ENCODE peak calls at places on chromosomes 11 and 22, in four cellular contexts. Q, Y, P and K are unnamed samples.

GRCh38 chr22:42084874-42085273 is 5.4 kb downstream of the SMDT1 start:
- DNase-seq in Q (no peak), Y (no peak), P (no peak), K (no peak)

GRCh38 chr11:120337896-120338840 is 2.0 kb downstream of the ARHGEF12 start:
- DNase-seq in Q (no peak), Y (no peak), P (no peak), K (no peak)

GRCh38 chr11:35487532-35488078 is 37.8 kb downstream of the PAMR1 start:
- DNase-seq in Q (no peak), Y (no peak), P (no peak), K (no peak)

GRCh38 chr11:67290801-67291200 is 1.7 kb downstream of the ANKRD13D start:
- DNase-seq in Q (peak; percentile 63), Y (no peak), P (peak; percentile 66), K (no peak)

GRCh38 chr11:118615282-118615979 is 8.0 kb downstream of the PHLDB1 start:
- DNase-seq in Q (peak; percentile 9), Y (no peak), P (no peak), K (no peak)

GRCh38 chr11:65558002-65558784 is at the start of gene LTBP3:
- DNase-seq in Q (peak; percentile 77), Y (peak; percentile 34), P (peak; percentile 89), K (no peak)

GRCh38 chr11:28529046-28529445 is 420.9 kb downstream of the METTL15 start:
- DNase-seq in Q (no peak), Y (no peak), P (no peak), K (peak; percentile 39)

GRCh38 chr11:89477175-89477574 is 14.0 kb downstream of the NOX4 start:
- DNase-seq in Q (no peak), Y (no peak), P (no peak), K (no peak)

GRCh38 chr11:49499117-49499516 is 290.7 kb upstream of the FOLH1 start:
- DNase-seq in Q (no peak), Y (no peak), P (no peak), K (no peak)

GRCh38 chr11:31150011-31150410 is 219.5 kb downstream of the DCDC1 start:
- DNase-seq in Q (no peak), Y (no peak), P (no peak), K (no peak)
- H3K4me3 ChIP-seq in Q (no peak overlapping the region), Y (no peak overlapping the region), P (no peak overlapping the region), K (no peak overlapping the region)

GRCh38 chr11:126840201-126840886 is 160.2 kb downstream of the KIRREL3 start:
- DNase-seq in Q (no peak), Y (no peak), P (no peak), K (no peak)

GRCh38 chr11:126840975-126841374 is 159.6 kb downstream of the KIRREL3 start:
- DNase-seq in Q (no peak), Y (no peak), P (no peak), K (no peak)

GRCh38 chr11:126837581-126837980 is 163.0 kb downstream of the KIRREL3 start:
- DNase-seq in Q (no peak), Y (no peak), P (no peak), K (no peak)

GRCh38 chr11:126839496-126839895 is 161.1 kb downstream of the KIRREL3 start:
- DNase-seq in Q (no peak), Y (no peak), P (no peak), K (no peak)

DNA sequence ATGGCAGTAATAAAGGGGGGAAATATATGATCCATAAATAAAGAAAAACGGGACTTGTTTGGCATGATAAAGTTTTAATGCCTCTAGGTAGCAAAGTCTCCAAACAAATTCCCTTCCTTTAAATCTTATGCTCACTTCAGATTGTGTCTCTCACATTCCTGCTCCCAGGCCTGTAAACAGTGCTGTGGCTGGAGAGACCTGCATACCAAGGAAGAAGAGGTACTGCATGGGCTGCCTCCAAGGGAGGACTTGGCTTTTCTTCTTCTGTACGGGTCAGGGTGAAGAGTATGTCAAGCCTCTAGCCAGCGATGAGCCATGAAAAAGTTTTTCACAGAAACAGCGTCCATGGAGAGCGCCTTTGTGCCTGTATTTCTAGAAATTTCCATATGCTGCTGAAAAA is 161.8 kb downstream of the KIRREL3 start:
- DNase-seq in Q (no peak), Y (no peak), P (no peak), K (no peak)
- H3K4me3 ChIP-seq in Q (no peak overlapping the region), Y (no peak overlapping the region), P (no peak overlapping the region), K (no peak overlapping the region)

GRCh38 chr11:14713518-14714244 is 70.1 kb downstream of the PDE3B start:
- DNase-seq in Q (no peak), Y (peak; percentile 1), P (no peak), K (no peak)
- H3K4me3 ChIP-seq in Q (no peak overlapping the region), Y (peak overlapping the region; percentile 16), P (no peak overlapping the region), K (no peak overlapping the region)

GRCh38 chr11:34345012-34345804 is 12.6 kb downstream of the ABTB2 start:
- DNase-seq in Q (no peak), Y (no peak), P (peak; percentile 49), K (peak; percentile 75)

GRCh38 chr11:34343153-34343552 is 14.7 kb downstream of the ABTB2 start:
- DNase-seq in Q (no peak), Y (no peak), P (no peak), K (peak; percentile 65)

GRCh38 chr11:34345991-34346480 is 11.8 kb downstream of the ABTB2 start:
- DNase-seq in Q (no peak), Y (no peak), P (peak; percentile 53), K (peak; percentile 43)

GRCh38 chr11:34343686-34344085 is 14.1 kb downstream of the ABTB2 start:
- DNase-seq in Q (no peak), Y (no peak), P (no peak), K (no peak)

DNA sequence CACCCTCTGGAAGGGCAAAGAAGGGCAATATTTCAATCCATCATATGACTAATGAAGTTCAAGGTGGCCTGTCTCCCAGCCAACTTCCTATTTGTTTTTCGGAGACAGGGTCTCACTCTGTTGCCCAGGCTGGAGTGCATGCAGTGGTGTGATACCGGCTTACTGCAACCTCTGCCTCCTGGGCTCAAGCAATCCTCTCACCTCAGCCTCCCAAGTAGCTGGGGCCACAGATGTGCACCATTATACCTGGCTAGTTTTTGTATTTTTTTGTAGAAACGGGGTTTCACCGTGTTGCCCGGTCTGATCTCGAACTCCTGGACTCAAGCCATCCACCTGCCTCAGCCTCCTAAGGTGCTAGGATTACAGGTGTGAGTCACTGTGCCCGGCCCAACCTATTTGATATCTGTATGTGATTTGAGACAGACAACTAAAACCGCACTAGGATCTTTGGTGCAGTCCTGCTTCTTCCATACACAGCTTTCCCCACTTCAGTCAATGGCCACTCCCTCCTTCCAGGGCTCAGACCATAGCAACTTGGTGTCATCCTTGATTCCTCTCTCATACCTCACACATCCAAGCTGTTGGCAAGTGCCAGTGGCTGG is 13.3 kb downstream of the ABTB2 start:
- DNase-seq in Q (no peak), Y (no peak), P (no peak), K (no peak)
- H3K4me3 ChIP-seq in Q (no peak overlapping the region), Y (no peak overlapping the region), P (no peak overlapping the region), K (no peak overlapping the region)

DNA sequence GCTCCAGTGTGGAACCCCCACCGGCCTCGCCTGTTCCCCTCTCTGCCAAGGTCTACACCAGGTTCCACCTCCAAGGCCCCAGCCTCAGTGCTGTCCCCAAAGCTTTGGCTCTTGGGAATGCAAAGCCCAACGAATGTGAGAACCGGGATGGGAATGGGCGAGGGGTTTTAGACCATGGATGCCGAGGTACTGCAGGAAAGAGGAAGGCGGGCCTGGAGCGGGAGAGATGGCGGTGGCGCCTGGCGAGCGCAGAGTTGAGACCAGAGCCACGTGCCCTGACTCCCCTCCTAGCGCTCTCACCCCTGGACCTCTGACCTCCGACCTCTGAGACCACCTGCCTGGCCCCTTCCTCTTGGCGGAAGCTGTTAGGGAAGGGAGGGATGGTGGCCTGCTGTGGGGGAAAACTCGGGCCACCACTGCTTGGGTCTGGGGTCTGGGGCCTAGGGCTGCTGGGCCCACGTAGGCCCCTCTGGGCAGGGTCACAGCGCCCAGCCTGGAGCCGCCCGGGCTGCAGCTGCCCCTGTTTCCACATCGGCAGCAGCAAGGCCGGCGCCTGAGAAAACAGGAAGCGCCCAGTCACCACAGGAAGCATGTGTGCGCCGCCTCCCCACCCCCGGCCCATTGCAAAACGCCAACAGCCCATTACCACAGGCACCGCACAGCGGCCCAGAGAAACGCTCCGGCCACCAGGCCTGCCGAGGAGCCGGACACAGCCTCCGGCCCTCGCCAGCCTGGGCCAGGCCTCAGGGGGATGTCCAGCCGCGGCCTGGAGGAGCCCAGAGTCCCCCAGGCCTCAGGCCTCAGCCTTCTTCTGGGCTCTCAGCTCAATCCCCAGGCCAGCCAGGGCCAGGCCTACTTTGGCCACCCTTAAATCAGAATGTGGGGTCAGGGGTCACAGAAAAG is 13.8 kb upstream of the SLC39A13 start:
- DNase-seq in Q (peak; percentile 86), Y (peak; percentile 31), P (peak; percentile 53), K (no peak)
- H3K4me3 ChIP-seq in Q (no peak overlapping the region), Y (peak overlapping the region; percentile 68), P (peak overlapping the region; percentile 18), K (no peak overlapping the region)

DNA sequence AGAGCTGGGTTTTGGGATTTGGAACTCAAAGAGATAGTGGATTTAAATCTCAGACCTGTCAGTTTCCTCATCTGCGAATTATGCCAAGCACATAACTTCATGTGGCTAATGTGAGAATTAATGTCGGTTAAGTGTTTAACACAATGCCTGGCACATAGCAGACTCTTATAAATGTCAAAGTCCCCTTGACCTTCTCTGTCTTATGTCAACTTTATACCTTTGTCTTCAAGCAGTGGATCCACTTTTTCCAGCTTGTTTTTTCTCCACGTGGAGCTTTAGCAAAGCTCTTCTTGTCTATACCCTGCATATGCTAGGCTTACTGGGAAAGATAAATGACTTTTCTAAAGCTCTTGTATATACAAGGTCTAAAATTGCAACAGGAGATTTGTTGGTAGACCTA is 318.2 kb upstream of the SORL1-AS1 start:
- DNase-seq in Q (no peak), Y (no peak), P (no peak), K (no peak)
- H3K4me3 ChIP-seq in Q (no peak overlapping the region), Y (no peak overlapping the region), P (no peak overlapping the region), K (no peak overlapping the region)

GRCh38 chr11:7202412-7202811 is 49.3 kb upstream of the SYT9 start:
- DNase-seq in Q (no peak), Y (no peak), P (no peak), K (no peak)

GRCh38 chr11:7197469-7197868 is 54.2 kb upstream of the SYT9 start:
- DNase-seq in Q (no peak), Y (no peak), P (no peak), K (no peak)

DNA sequence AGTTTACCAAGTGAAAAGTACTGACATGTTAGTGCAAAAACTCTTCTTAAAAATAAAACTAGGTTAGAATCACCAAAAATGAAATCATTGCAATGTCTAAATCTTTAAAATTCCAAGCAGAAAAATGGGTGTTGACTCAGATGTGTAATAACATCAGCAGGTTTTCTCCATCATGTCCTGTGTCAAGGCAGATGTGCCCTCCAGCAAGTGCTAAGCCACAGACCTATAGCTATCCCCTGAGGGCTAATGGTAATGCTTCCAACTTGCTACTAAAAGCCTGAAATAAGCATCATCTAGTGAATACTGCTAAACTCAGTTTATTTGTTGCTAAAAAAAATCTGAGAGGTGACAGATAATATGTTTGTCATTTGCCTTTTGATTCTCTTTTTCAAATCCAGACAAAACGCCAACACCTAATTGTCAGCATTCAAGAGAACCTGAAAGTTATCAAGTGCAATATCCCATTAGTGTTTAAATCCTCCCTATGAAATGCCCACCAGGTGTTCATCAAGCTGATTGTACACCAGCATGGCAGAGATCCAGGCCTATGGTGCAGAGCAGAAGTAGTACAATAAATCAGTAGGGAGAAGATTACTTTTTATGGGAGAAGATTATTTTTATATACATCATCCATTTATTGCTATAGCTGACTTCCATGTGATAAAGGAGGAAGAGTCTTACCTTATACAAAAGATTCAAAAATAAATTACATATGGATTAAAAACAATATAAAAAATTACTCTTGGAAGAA is 55.1 kb upstream of the SYT9 start:
- DNase-seq in Q (no peak), Y (no peak), P (no peak), K (no peak)
- H3K4me3 ChIP-seq in Q (no peak overlapping the region), Y (no peak overlapping the region), P (no peak overlapping the region), K (no peak overlapping the region)

GRCh38 chr11:83168756-83169155 is 11.8 kb downstream of the PCF11 start:
- DNase-seq in Q (no peak), Y (no peak), P (no peak), K (no peak)
- H3K4me3 ChIP-seq in Q (no peak overlapping the region), Y (no peak overlapping the region), P (no peak overlapping the region), K (no peak overlapping the region)